ENCODE peak calls at places on chromosomes 6 and 20, in six cellular contexts. Z, O, L, I, Q and G are unnamed samples.

GRCh38 chr6:73285674-73286283 is 22.8 kb upstream of the KHDC1 start:
- DNase-seq in O (peak), L (no peak), I (no peak), Z (no peak), Q (peak), G (no peak)

GRCh38 chr20:36861875-36862801 is 13.8 kb upstream of the TLDC2 start:
- DNase-seq in O (peak), Q (peak), L (peak), Z (peak), I (peak), G (peak)

GRCh38 chr6:35919827-35920751 is 809 bp downstream of the SRPK1 start:
- DNase-seq in Q (peak), I (peak), O (peak), Z (peak), L (no peak), G (peak)

GRCh38 chr20:35165221-35166185 is 6.4 kb upstream of the PROCR start:
- DNase-seq in Q (no peak), O (no peak), I (no peak), Z (no peak), L (no peak), G (no peak)

GRCh38 chr6:13767121-13767794 is 47.1 kb downstream of the MCUR1 start:
- DNase-seq in Z (no peak), O (no peak), Q (peak), I (no peak), L (no peak), G (no peak)

GRCh38 chr6:15431762-15432495 is 186.1 kb downstream of the JARID2 start:
- DNase-seq in O (peak), Z (no peak), Q (peak), I (peak), L (no peak), G (no peak)

GRCh38 chr6:118768441-118768840 is 117.0 kb upstream of the CEP85L start:
- DNase-seq in O (no peak), Q (no peak), I (no peak), Z (no peak), L (no peak), G (no peak)

GRCh38 chr6:95325858-95326257 is 251.5 kb upstream of the MANEA start:
- DNase-seq in Z (no peak), O (no peak), L (no peak), I (no peak), Q (no peak), G (no peak)

GRCh38 chr6:151436814-151437213 is 15.1 kb downstream of the RMND1 start:
- DNase-seq in L (no peak), Q (no peak), Z (no peak), I (no peak), O (peak), G (peak)

GRCh38 chr6:149904661-149905370 is 6.9 kb upstream of the RAET1E start:
- DNase-seq in L (no peak), Z (peak), Q (no peak), O (no peak), I (no peak), G (no peak)

GRCh38 chr6:159104163-159104885 is 59.5 kb upstream of the TAGAP start:
- DNase-seq in Q (peak), I (peak), Z (peak), O (peak), L (no peak), G (no peak)
- TF ChIP-seq CTCF in Q (peak), I (peak), Z (peak), O (peak), L (peak), G (peak)

GRCh38 chr20:33757458-33757857 is 25.7 kb downstream of the ZNF341 start:
- DNase-seq in I (no peak), Z (no peak), O (no peak), Q (no peak), L (no peak), G (no peak)
- TF ChIP-seq CTCF in I (no peak), Z (no peak), O (no peak), Q (no peak), L (no peak), G (no peak)

DNA sequence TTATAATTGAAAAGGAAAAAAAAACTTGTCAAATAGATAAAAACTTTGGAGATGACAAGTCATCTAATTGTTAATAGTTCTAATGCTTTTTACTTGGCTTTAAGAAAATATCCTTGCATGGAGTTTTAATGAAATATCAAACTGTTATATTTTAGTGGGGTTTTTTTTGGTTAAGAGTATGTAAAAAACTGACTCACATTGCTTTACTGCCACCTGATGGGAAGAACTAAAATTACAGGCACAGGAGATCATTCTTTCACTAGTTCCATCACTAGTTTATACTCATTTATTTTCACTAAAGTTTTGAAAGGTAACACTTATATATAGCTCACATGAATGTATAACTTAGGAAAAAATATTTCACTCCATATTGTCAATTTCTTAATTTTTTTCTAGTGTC is 309.1 kb downstream of the LMBRD1 start:
- DNase-seq in Z (no peak), L (no peak), Q (no peak), O (no peak), I (no peak), G (no peak)
- TF ChIP-seq CTCF in Z (peak), L (no peak), Q (no peak), O (peak), I (no peak), G (no peak)

GRCh38 chr6:166279393-166279679 is 28.9 kb downstream of the PRR18 start:
- DNase-seq in L (no peak), I (no peak), Z (peak), O (no peak), Q (no peak), G (no peak)
- TF ChIP-seq CTCF in L (no peak), I (no peak), Z (no peak), O (no peak), Q (no peak), G (no peak)

GRCh38 chr6:66421570-66421969 is 714.5 kb upstream of the EYS start:
- DNase-seq in L (no peak), Z (no peak), O (peak), I (no peak), Q (no peak), G (no peak)
- TF ChIP-seq CTCF in L (no peak), Z (peak), O (peak), I (no peak), Q (peak), G (no peak)

GRCh38 chr6:137700751-137701477 is 166.1 kb upstream of the TNFAIP3 start:
- DNase-seq in L (no peak), O (peak), Q (no peak), Z (no peak), I (no peak), G (no peak)

GRCh38 chr6:137701942-137702341 is 165.1 kb upstream of the TNFAIP3 start:
- DNase-seq in Q (no peak), I (no peak), L (no peak), O (no peak), Z (no peak), G (no peak)

GRCh38 chr6:137704802-137705165 is 162.3 kb upstream of the TNFAIP3 start:
- DNase-seq in O (no peak), Q (no peak), L (no peak), Z (no peak), I (no peak), G (no peak)

GRCh38 chr6:137705166-137706064 is 161.6 kb upstream of the TNFAIP3 start:
- DNase-seq in O (peak), L (no peak), I (peak), Z (no peak), Q (peak), G (no peak)

DNA sequence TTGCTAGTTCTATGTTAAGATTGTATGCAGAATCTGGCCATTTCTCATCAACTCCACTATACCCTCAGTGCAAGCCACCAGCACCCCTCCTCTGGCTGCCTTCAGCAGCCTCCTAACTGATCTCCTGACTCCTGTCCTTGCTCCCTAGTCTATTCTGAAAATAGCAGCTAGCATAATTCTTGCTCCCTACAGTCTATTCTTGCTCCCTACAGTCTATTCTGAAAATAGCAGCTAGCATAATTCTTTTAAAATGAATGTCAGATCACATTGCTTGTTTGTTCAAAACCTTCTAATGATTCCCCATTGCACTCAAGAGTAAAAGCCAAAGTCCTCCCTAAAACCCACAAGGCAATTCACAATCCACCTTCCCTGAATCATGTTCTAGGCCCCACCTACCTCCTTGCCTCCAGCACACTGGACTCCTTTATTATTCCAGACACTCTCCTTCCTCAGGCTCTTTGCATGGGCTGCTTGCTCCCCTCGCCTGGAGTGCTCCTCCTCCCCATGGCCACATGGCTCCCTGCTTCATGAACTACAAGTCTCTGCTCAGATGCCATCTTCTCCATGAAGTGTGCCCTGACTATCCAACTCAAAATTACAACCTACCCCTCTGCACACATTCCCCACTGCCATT is 164.2 kb upstream of the TNFAIP3 start:
- DNase-seq in I (no peak), Z (no peak), O (no peak), Q (no peak), L (no peak), G (no peak)
- TF ChIP-seq CTCF in I (no peak), Z (no peak), O (no peak), Q (no peak), L (no peak), G (no peak)

GRCh38 chr20:60764328-60764727 is 487.7 kb upstream of the CDH4 start:
- DNase-seq in Z (no peak), L (no peak), O (no peak), I (no peak), Q (no peak), G (no peak)

GRCh38 chr20:60761056-60761455 is 491.0 kb upstream of the CDH4 start:
- DNase-seq in Z (no peak), L (no peak), Q (no peak), I (no peak), O (no peak), G (no peak)

GRCh38 chr20:60765821-60766403 is 486.1 kb upstream of the CDH4 start:
- DNase-seq in Q (no peak), I (no peak), Z (no peak), L (no peak), O (no peak), G (no peak)

GRCh38 chr20:60762386-60762785 is 489.7 kb upstream of the CDH4 start:
- DNase-seq in Q (no peak), Z (no peak), I (no peak), O (no peak), L (no peak), G (no peak)

GRCh38 chr20:60764771-60765170 is 487.3 kb upstream of the CDH4 start:
- DNase-seq in O (no peak), Q (no peak), I (no peak), Z (no peak), L (no peak), G (no peak)
- TF ChIP-seq CTCF in O (no peak), Q (no peak), I (no peak), Z (no peak), L (no peak), G (no peak)

DNA sequence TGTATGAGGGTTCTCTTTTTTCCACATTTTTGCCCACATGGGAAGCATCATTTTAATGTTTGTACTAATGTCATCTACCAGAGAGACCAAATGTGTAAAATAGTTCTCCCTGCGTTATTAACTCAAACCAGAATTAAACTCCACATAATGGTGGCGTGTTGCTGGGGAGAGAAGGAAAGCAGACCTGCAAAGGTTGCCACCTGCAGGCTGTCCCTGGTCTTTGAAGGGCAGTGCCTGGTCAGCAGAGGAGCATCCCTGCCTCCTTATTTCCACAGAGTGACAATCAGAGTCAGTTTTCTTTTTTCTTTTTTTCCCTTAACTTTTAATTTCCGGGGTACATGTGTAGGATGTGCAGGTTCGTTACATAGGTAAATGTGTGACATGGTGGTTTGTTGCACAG is 214.5 kb downstream of the TBX18 start:
- DNase-seq in L (no peak), Q (no peak), Z (no peak), O (no peak), I (no peak), G (no peak)
- TF ChIP-seq CTCF in L (no peak), Q (peak), Z (no peak), O (peak), I (no peak), G (no peak)